ENCODE peak calls at places on chromosomes 13 and 19, in four cellular contexts. S is ovary, O is lower lobe of right lung, G is neural crest cell. J is an unnamed sample.

GRCh38 chr13:27635256-27635655 is 13.6 kb downstream of the POLR1D start:
- DNase-seq in G (no peak), O (no peak), S (no peak), J (no peak)

GRCh38 chr19:58380037-58380735 is 644 bp downstream of the ZNF837 start:
- DNase-seq in S (no peak), G (no peak), O (no peak), J (no peak)

GRCh38 chr13:51534075-51534817 is 50.0 kb upstream of the WDFY2 start:
- DNase-seq in G (no peak), O (peak), S (no peak), J (peak)

GRCh38 chr19:48053856-48054255 is 10.0 kb upstream of the CABP5 start:
- DNase-seq in O (no peak), G (no peak), S (no peak), J (no peak)

GRCh38 chr13:43493496-43494000 is 293.2 kb downstream of the ENOX1 start:
- DNase-seq in O (no peak), G (no peak), S (no peak), J (no peak)

GRCh38 chr13:77919351-77920294 is 992 bp upstream of the EDNRB start:
- DNase-seq in S (peak), G (peak), O (peak), J (no peak)

GRCh38 chr13:23433171-23434153 is at the start of gene SACS:
- DNase-seq in G (peak), S (no peak), O (no peak), J (no peak)

GRCh38 chr13:34038326-34039068 is 220.5 kb downstream of the RFC3 start:
- DNase-seq in G (no peak), O (no peak), S (no peak), J (no peak)

GRCh38 chr19:5086725-5087439 is 118.0 kb downstream of the KDM4B start:
- DNase-seq in G (no peak), S (no peak), O (no peak), J (no peak)

GRCh38 chr13:34044660-34045080 is 226.7 kb downstream of the RFC3 start:
- DNase-seq in G (no peak), O (no peak), S (no peak), J (no peak)

GRCh38 chr19:42323852-42324654 is 1.4 kb upstream of the MEGF8 start:
- DNase-seq in O (no peak), G (no peak), S (no peak), J (peak)

GRCh38 chr13:31699650-31700049 is 39.7 kb upstream of the RXFP2 start:
- DNase-seq in S (no peak), O (no peak), G (peak), J (no peak)

GRCh38 chr19:13053761-13054604 is 48.7 kb downstream of the LYL1 start:
- DNase-seq in G (peak), S (peak), O (peak), J (no peak)

GRCh38 chr13:85806553-85807175 is 7.4 kb upstream of the SLITRK6 start:
- DNase-seq in G (no peak), O (no peak), S (no peak), J (peak)

GRCh38 chr19:16325161-16325527 is 518 bp downstream of the KLF2 start:
- DNase-seq in O (peak), S (no peak), G (peak), J (peak)

GRCh38 chr19:18097217-18097992 is at the start of gene MAST3:
- DNase-seq in G (peak), S (peak), O (peak), J (peak)
- TF ChIP-seq CTCF in G (no peak), S (no peak), O (no peak), J (no peak)

GRCh38 chr19:55166530-55167268 is at the start of gene DNAAF3:
- DNase-seq in O (peak), G (peak), S (peak), J (peak)

GRCh38 chr19:55161571-55162322 is 4.2 kb upstream of the TNNI3 start:
- DNase-seq in G (no peak), S (no peak), O (no peak), J (no peak)

GRCh38 chr19:55160986-55161365 is 3.4 kb upstream of the TNNI3 start:
- DNase-seq in O (no peak), G (no peak), S (no peak), J (no peak)

GRCh38 chr19:55169136-55169535 is 2.7 kb upstream of the DNAAF3 start:
- DNase-seq in S (no peak), O (no peak), G (no peak), J (no peak)

DNA sequence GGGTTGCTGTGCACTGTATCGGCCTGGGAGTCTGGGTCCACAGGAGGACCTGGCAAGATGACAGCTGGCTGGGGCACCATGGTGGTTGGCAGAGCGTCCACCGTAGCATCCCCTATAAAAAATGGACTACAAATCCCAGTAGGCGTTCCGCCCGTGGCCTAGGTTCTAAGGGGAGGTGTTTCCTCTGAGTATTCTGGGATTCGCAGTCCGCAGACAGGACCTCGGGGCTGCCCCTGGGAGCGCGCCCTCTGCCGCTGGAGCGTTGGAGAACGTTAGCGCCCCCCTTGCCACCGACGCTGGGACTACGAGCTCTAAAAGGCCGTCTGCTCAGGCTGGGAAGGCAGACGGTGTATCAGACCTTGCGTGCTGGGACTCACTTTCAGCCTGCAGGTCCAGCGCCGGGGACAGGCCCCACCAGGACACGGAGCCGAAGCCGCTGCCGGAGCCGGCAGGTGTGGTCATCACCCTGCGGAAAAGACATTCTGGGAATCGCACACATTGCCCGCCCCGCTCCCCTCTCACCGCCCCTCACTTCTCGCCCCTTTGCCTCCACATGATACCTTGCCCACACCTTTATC is 372 bp downstream of the DNAAF3 start:
- DNase-seq in S (peak), O (no peak), G (peak), J (no peak)
- TF ChIP-seq CTCF in S (no peak), O (peak), G (peak), J (peak)

GRCh38 chr13:63124863-63125262 is 1709.2 kb upstream of the PCDH20 start:
- DNase-seq in O (no peak), G (no peak), S (no peak), J (no peak)
- TF ChIP-seq CTCF in O (no peak), G (peak), S (no peak), J (no peak)

GRCh38 chr13:107067381-107067780 is 499.4 kb upstream of the ARGLU1 start:
- DNase-seq in G (no peak), S (no peak), O (no peak), J (no peak)

GRCh38 chr13:107066355-107066754 is 498.4 kb upstream of the ARGLU1 start:
- DNase-seq in S (no peak), G (no peak), O (no peak), J (no peak)

GRCh38 chr13:107069107-107069776 is 501.3 kb upstream of the ARGLU1 start:
- DNase-seq in G (no peak), O (no peak), S (no peak), J (no peak)
- TF ChIP-seq CTCF in G (no peak), O (no peak), S (no peak), J (no peak)

GRCh38 chr19:38413416-38413815 is 10.5 kb downstream of the FAM98C start:
- DNase-seq in G (no peak), O (no peak), S (no peak), J (no peak)

GRCh38 chr19:38412961-38413360 is 10.1 kb downstream of the FAM98C start:
- DNase-seq in O (no peak), S (no peak), G (no peak), J (no peak)

GRCh38 chr19:38409631-38410133 is 6.8 kb downstream of the FAM98C start:
- DNase-seq in O (no peak), S (no peak), G (no peak), J (no peak)

GRCh38 chr19:38412491-38412890 is 9.6 kb downstream of the FAM98C start:
- DNase-seq in O (no peak), G (no peak), S (no peak), J (no peak)

DNA sequence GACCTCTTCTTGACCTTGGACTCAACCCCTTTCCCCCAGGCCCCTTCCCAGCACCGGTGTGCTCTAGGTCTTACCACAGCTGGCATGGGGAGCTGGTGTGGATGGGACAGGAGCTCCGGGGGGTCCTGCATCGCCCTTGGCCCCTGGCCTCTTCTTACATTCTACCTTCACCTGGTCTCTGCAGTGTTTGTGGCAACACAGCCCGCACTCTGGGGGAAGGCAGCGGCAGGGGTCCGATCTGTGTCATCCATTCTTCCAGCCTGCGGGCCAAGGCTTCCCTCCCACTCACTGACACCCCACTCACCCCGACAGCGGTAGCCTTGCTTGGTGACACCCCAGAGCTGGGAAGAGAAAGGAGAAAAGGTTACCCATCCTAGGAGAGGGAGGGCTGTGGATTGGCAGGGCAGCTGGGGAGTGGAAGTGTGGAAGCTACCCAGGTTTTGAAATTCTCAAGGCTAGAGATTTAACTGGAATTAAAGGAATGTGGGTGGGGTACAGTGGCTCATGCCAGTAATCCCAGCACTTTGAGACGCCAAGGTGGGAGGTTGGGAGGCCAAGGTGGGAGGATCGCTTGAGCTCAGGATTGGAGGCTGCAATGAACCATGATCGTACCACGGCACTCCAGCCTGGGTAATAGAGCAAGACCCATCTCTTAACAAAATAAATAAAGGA is 8.3 kb downstream of the FAM98C start:
- DNase-seq in G (no peak), S (no peak), O (no peak), J (no peak)
- TF ChIP-seq CTCF in G (no peak), S (no peak), O (no peak), J (no peak)

GRCh38 chr13:92716749-92717148 is 509.9 kb upstream of the GPC6 start:
- DNase-seq in S (no peak), O (no peak), G (no peak), J (no peak)
- TF ChIP-seq CTCF in S (no peak), O (peak), G (peak), J (no peak)

GRCh38 chr13:99434258-99434788 is 66.9 kb upstream of the TM9SF2 start:
- DNase-seq in S (no peak), G (no peak), O (no peak), J (no peak)
- TF ChIP-seq CTCF in S (no peak), G (peak), O (no peak), J (no peak)

DNA sequence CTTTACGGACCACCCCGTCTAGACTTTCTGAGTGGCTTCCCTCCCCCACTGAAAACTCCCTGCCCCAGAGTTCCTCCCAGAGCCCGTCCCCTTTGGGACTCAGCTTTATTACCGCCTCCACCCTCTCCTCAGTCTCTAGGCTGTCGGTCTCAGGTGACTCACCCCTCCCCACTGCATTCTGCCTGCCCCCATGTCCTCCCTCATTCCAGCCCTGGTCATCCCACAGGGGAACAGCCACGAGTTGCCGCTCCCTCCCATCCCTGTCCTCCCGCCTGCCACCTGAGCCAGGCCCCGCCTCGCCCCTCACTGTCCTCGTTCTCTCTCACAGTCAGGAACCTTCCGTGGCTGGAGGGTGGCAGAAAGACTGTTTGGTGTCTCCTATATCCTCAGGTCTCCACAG is 57.3 kb downstream of the SMARCA4 start:
- DNase-seq in O (no peak), G (no peak), S (no peak), J (no peak)
- TF ChIP-seq CTCF in O (no peak), G (no peak), S (no peak), J (no peak)

GRCh38 chr13:110653271-110653670 is 37.9 kb downstream of the NAXD start:
- DNase-seq in G (no peak), S (no peak), O (no peak), J (no peak)
- TF ChIP-seq CTCF in G (no peak), S (no peak), O (no peak), J (no peak)